ENCODE peak calls at places on chromosomes 1 and 21, in eight cellular contexts. Y is fibroblast of mammary gland, X is IMR-90, C is dorsolateral prefrontal cortex, A is ascending aorta, Z is Caco-2, R is tibial artery, T is mesothelial cell of epicardium. N is an unnamed sample.

GRCh38 chr1:169106095-169106920 is at the start of gene ATP1B1:
- DNase-seq in Y (peak; percentile 65), X (peak; percentile 71), C (peak; percentile 95), A (peak; percentile 54), Z (peak; percentile 98), R (peak; percentile 88), T (peak; percentile 92), N (peak; percentile 55)

GRCh38 chr1:119068427-119068826 is 72.0 kb downstream of the WARS2 start:
- DNase-seq in Y (no peak), X (no peak), C (no peak), A (no peak), Z (no peak), R (no peak), T (no peak), N (no peak)

GRCh38 chr1:35580949-35581388 is 7.9 kb downstream of the TFAP2E start:
- DNase-seq in Y (no peak), X (no peak), C (no peak), A (no peak), Z (no peak), R (no peak), T (no peak), N (no peak)

GRCh38 chr21:26966978-26967913 is at the start of gene ADAMTS5:
- DNase-seq in Y (peak; percentile 82), X (peak; percentile 69), C (peak; percentile 56), A (no peak), Z (no peak), R (peak; percentile 74), T (peak; percentile 62), N (no peak)

GRCh38 chr21:38323721-38324591 is 67.2 kb downstream of the KCNJ15 start:
- DNase-seq in Y (peak; percentile 100), X (peak; percentile 94), C (no peak), A (no peak), Z (no peak), R (no peak), T (no peak), N (no peak)

GRCh38 chr1:176857632-176858031 is 306.9 kb downstream of the ASTN1 start:
- DNase-seq in Y (no peak), X (no peak), C (no peak), A (no peak), Z (no peak), R (no peak), T (no peak), N (no peak)

GRCh38 chr1:38463074-38463473 is 396.5 kb downstream of the RRAGC start:
- DNase-seq in Y (no peak), X (no peak), C (no peak), A (no peak), Z (no peak), R (no peak), T (no peak), N (no peak)

GRCh38 chr21:32333953-32334673 is 35.5 kb downstream of the MRAP start:
- DNase-seq in Y (no peak), X (no peak), C (no peak), A (no peak), Z (no peak), R (peak; percentile 45), T (peak; percentile 31), N (no peak)

GRCh38 chr1:176696109-176696508 is 233.1 kb downstream of the PAPPA2 start:
- DNase-seq in Y (peak; percentile 73), X (peak; percentile 11), C (no peak), A (no peak), Z (no peak), R (no peak), T (no peak), N (no peak)

GRCh38 chr1:60049188-60049587 is 24.4 kb downstream of the C1orf87 start:
- DNase-seq in Y (no peak), X (no peak), C (no peak), A (no peak), Z (no peak), R (no peak), T (no peak), N (no peak)

GRCh38 chr1:66930823-66931174 is 6.0 kb downstream of the MIER1 start:
- DNase-seq in Y (no peak), X (no peak), C (no peak), A (no peak), Z (no peak), R (no peak), T (no peak), N (no peak)

GRCh38 chr1:3675436-3675835 is 23.1 kb downstream of the TP73 start:
- DNase-seq in Y (no peak), X (no peak), C (no peak), A (no peak), Z (no peak), R (no peak), T (no peak), N (no peak)

GRCh38 chr1:179080866-179081695 is 789 bp upstream of the TOR3A start:
- DNase-seq in Y (no peak), X (no peak), C (no peak), A (no peak), Z (no peak), R (no peak), T (no peak), N (no peak)

GRCh38 chr1:58928514-58928913 is 144.7 kb upstream of the JUN start:
- DNase-seq in Y (no peak), X (no peak), C (no peak), A (no peak), Z (peak; percentile 14), R (no peak), T (no peak), N (no peak)

GRCh38 chr1:110338200-110339039 is 757 bp upstream of the RBM15 start:
- DNase-seq in Y (peak; percentile 100), X (no peak), C (peak; percentile 94), A (peak; percentile 70), Z (peak; percentile 93), R (no peak), T (peak; percentile 96), N (peak; percentile 92)

GRCh38 chr1:248613742-248614141 is 16.2 kb upstream of the OR2T10 start:
- DNase-seq in Y (no peak), X (no peak), C (no peak), A (no peak), Z (no peak), R (no peak), T (no peak), N (no peak)

GRCh38 chr1:248618119-248618518 is 16.8 kb downstream of the OR2T11 start:
- DNase-seq in Y (no peak), X (no peak), C (no peak), A (no peak), Z (no peak), R (no peak), T (no peak), N (no peak)

GRCh38 chr1:248622491-248623106 is 12.3 kb downstream of the OR2T11 start:
- DNase-seq in Y (peak; percentile 22), X (peak; percentile 0), C (no peak), A (no peak), Z (peak; percentile 12), R (no peak), T (no peak), N (no peak)

GRCh38 chr1:248618878-248619277 is 16.0 kb downstream of the OR2T11 start:
- DNase-seq in Y (peak; percentile 31), X (peak; percentile 0), C (peak; percentile 45), A (no peak), Z (peak; percentile 73), R (no peak), T (no peak), N (peak; percentile 59)
- TF ChIP-seq CTCF in Y (peak; percentile 44), X (peak; percentile 36), C (peak; percentile 31), A (peak; percentile 38), Z (peak; percentile 74), R (peak; percentile 17), T (no peak), N (no peak)

DNA sequence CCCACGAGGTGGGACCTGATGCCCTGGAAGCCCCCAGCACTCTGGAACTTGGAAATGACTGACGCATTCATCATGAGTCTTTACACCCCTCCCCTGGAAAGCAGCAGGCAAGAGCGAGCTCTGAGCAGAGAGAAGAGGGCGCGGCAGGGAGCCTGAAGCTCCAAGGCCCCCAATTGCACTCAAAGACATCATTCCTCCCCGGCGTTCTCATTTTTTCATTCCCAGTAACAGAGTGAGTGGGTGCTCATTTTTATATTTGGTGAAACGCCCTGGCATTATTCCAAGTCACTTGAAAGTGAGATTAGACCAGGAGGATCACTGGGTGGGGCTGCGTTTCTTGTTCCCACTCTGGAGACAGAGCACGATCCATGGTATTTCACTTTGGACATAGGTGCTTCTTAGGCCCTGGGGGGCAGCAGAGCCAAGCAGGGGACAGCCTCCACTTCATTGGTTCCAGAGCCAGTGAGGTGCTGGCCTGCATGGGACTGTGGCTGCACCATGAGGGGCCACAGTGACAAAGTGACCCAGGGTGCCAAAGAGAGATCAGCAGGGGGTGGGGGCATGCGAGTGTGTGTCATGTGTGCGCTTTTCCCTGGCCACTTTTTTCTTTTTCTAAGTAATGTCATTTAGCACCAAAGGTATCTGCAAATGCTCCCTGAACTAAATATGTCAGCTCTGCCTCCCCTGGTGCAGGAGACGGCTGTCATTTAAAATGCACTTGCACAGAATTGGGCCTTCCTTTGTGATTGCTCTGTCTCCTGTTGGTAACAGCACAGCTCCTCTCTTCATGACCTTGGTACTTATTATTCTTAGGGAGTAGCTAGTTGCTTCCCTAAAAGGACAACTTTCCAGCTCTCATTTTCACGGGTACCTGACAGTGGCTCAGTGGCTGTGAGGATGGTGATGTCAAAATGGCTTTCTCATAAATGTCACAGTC is 75.6 kb upstream of the VAMP3 start:
- DNase-seq in Y (no peak), X (no peak), C (no peak), A (no peak), Z (no peak), R (no peak), T (no peak), N (no peak)
- TF ChIP-seq CTCF in Y (no peak), X (no peak), C (no peak), A (no peak), Z (no peak), R (no peak), T (no peak), N (no peak)

GRCh38 chr1:151827853-151828252 is 3.7 kb downstream of the RORC start:
- DNase-seq in Y (no peak), X (no peak), C (no peak), A (no peak), Z (no peak), R (no peak), T (no peak), N (no peak)
- TF ChIP-seq CTCF in Y (no peak), X (no peak), C (no peak), A (no peak), Z (no peak), R (no peak), T (no peak), N (no peak)

GRCh38 chr1:247905181-247905580 is 9.8 kb downstream of the OR2W3 start:
- DNase-seq in Y (no peak), X (no peak), C (no peak), A (no peak), Z (no peak), R (no peak), T (no peak), N (no peak)

GRCh38 chr1:247906504-247907047 is 11.2 kb downstream of the OR2W3 start:
- DNase-seq in Y (peak; percentile 39), X (peak; percentile 32), C (no peak), A (no peak), Z (no peak), R (no peak), T (no peak), N (no peak)

GRCh38 chr1:247908761-247909160 is 11.3 kb upstream of the OR2T8 start:
- DNase-seq in Y (no peak), X (no peak), C (no peak), A (no peak), Z (no peak), R (no peak), T (no peak), N (no peak)

GRCh38 chr1:247905899-247906503 is 10.6 kb downstream of the OR2W3 start:
- DNase-seq in Y (no peak), X (no peak), C (no peak), A (no peak), Z (no peak), R (no peak), T (no peak), N (no peak)

GRCh38 chr1:247904122-247904521 is 8.7 kb downstream of the OR2W3 start:
- DNase-seq in Y (no peak), X (no peak), C (no peak), A (no peak), Z (no peak), R (no peak), T (no peak), N (no peak)
- TF ChIP-seq CTCF in Y (no peak), X (no peak), C (no peak), A (no peak), Z (no peak), R (no peak), T (no peak), N (no peak)